ENCODE peak calls at places on chromosomes 3 and 15, in four cellular contexts. O is Calu3, G is tibial nerve, Y is cardiac fibroblast. C is an unnamed sample.

GRCh38 chr3:53274938-53275666 is 19.3 kb upstream of the TKT start:
- DNase-seq in G (no peak), O (no peak), Y (no peak), C (no peak)

GRCh38 chr3:172512363-172512762 is 10.9 kb downstream of the TNFSF10 start:
- DNase-seq in O (no peak), Y (peak), G (no peak), C (no peak)

GRCh38 chr15:72342385-72342784 is 22.4 kb upstream of the CELF6 start:
- DNase-seq in O (peak), G (no peak), Y (peak), C (peak)

GRCh38 chr15:42914728-42915497 is 5.7 kb downstream of the TTBK2 start:
- DNase-seq in O (no peak), G (no peak), Y (no peak), C (no peak)

GRCh38 chr3:133958071-133958806 is 62.6 kb upstream of the RAB6B start:
- DNase-seq in G (no peak), O (no peak), Y (no peak), C (no peak)

GRCh38 chr15:90004671-90005070 is 3.5 kb downstream of the ZNF710 start:
- DNase-seq in O (no peak), G (no peak), Y (peak), C (peak)

GRCh38 chr15:41804920-41805666 is 22.8 kb upstream of the JMJD7 start:
- DNase-seq in Y (no peak), O (no peak), G (no peak), C (peak)

GRCh38 chr3:4674216-4674615 is 181.1 kb downstream of the ITPR1 start:
- DNase-seq in G (no peak), Y (peak), O (no peak), C (no peak)

GRCh38 chr3:188881954-188882641 is 289.7 kb upstream of the TPRG1 start:
- DNase-seq in O (no peak), G (no peak), Y (peak), C (peak)

GRCh38 chr15:49286649-49287394 is 116.8 kb downstream of the GALK2 start:
- DNase-seq in Y (peak), G (no peak), O (no peak), C (no peak)

GRCh38 chr3:101070260-101071121 is 77.3 kb upstream of the ABI3BP start:
- DNase-seq in G (no peak), Y (peak), O (peak), C (peak)

GRCh38 chr3:152173627-152174026 is 95.1 kb upstream of the MBNL1 start:
- DNase-seq in O (no peak), G (no peak), Y (no peak), C (no peak)

GRCh38 chr15:38846351-38846750 is 281.7 kb upstream of the RASGRP1 start:
- DNase-seq in Y (no peak), G (no peak), O (no peak), C (no peak)

GRCh38 chr3:68972358-68972979 is 40.1 kb upstream of the TAFA4 start:
- DNase-seq in O (peak), G (no peak), Y (peak), C (peak)

GRCh38 chr3:187878776-187879524 is 133.7 kb upstream of the BCL6 start:
- DNase-seq in G (no peak), O (no peak), Y (peak), C (peak)

GRCh38 chr3:79767953-79768282 is at the start of gene ROBO1:
- DNase-seq in G (no peak), Y (no peak), O (no peak), C (no peak)

GRCh38 chr3:185308126-185308754 is 54.4 kb upstream of the EHHADH start:
- DNase-seq in G (no peak), Y (peak), O (peak), C (peak)

GRCh38 chr3:117439812-117440211 is 730.2 kb downstream of the TUSC7 start:
- DNase-seq in G (no peak), O (peak), Y (peak), C (peak)
- TF ChIP-seq CTCF in G (peak), O (peak), Y (no peak), C (peak)

GRCh38 chr3:84082726-84083125 is 876.1 kb upstream of the CADM2 start:
- DNase-seq in G (no peak), O (no peak), Y (no peak), C (peak)

GRCh38 chr3:84074767-84075166 is 884.0 kb upstream of the CADM2 start:
- DNase-seq in Y (no peak), O (no peak), G (no peak), C (no peak)

GRCh38 chr3:84077479-84077878 is 881.3 kb upstream of the CADM2 start:
- DNase-seq in Y (no peak), O (no peak), G (no peak), C (peak)
- TF ChIP-seq CTCF in Y (no peak), O (no peak), G (no peak), C (peak)

DNA sequence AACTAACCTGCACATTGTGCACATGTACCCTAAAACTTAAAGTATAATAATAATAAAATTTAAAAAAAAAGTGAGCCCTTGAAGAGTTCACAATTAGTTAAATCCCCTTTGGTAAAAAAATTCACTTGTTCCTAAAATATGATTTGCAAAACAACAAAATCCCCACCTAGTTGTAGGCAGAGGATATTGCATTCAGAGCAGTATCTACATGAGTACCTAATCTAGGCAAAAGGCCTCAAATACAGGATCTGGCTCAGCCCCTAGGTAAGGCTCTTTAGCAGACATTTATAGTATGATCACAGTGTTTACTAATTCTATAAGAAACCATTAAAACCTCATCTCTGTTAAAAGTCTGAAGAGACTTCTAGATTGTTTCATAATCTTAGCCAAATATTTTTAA is 89.3 kb upstream of the CCDC80 start:
- DNase-seq in Y (peak), G (no peak), O (no peak), C (no peak)
- TF ChIP-seq CTCF in Y (peak), G (no peak), O (no peak), C (no peak)

GRCh38 chr3:20669675-20670074 is 483.7 kb upstream of the SGO1 start:
- DNase-seq in O (no peak), Y (no peak), G (no peak), C (no peak)

GRCh38 chr3:20669184-20669583 is 483.2 kb upstream of the SGO1 start:
- DNase-seq in O (no peak), Y (peak), G (no peak), C (no peak)

GRCh38 chr3:20666091-20666490 is 480.1 kb upstream of the SGO1 start:
- DNase-seq in G (no peak), O (no peak), Y (peak), C (no peak)

GRCh38 chr3:20673866-20674265 is 487.9 kb upstream of the SGO1 start:
- DNase-seq in O (no peak), G (no peak), Y (no peak), C (no peak)

DNA sequence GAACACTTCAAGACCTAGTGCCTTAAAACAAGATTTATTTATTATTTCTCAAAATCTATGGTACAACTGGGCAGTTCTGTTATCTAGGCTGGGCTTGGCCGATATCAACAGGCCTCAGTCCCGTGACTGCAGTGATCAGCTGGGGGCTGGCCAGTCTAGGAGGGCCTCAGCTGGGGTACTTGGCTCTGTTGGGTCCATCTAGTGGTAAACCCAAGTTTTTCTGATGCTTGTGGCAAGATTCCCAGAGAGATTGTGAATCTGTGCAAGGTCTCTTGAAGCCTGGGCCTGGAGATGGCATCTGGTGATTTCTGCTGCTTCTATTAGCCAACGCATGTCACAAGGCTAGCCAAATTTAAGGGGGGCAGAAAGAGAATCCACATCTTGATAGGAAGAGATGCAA is 482.4 kb upstream of the SGO1 start:
- DNase-seq in Y (peak), G (no peak), O (no peak), C (peak)
- TF ChIP-seq CTCF in Y (no peak), G (no peak), O (no peak), C (no peak)

GRCh38 chr3:81989773-81990172 is 228.3 kb upstream of the GBE1 start:
- DNase-seq in O (no peak), G (no peak), Y (no peak), C (no peak)

GRCh38 chr3:82000350-82000749 is 238.9 kb upstream of the GBE1 start:
- DNase-seq in G (no peak), Y (no peak), O (no peak), C (no peak)

GRCh38 chr3:81998139-81998755 is 236.8 kb upstream of the GBE1 start:
- DNase-seq in Y (peak), O (no peak), G (no peak), C (peak)

GRCh38 chr3:82000773-82001172 is 239.3 kb upstream of the GBE1 start:
- DNase-seq in Y (no peak), G (no peak), O (no peak), C (no peak)

GRCh38 chr3:81995334-81995733 is 233.9 kb upstream of the GBE1 start:
- DNase-seq in O (no peak), Y (no peak), G (no peak), C (no peak)
- TF ChIP-seq CTCF in O (no peak), Y (no peak), G (no peak), C (no peak)

GRCh38 chr3:80788914-80789313 is 972.5 kb downstream of the GBE1 start:
- DNase-seq in G (no peak), Y (no peak), O (no peak), C (no peak)

GRCh38 chr3:80785875-80786274 is 975.6 kb downstream of the GBE1 start:
- DNase-seq in O (no peak), Y (no peak), G (no peak), C (no peak)

DNA sequence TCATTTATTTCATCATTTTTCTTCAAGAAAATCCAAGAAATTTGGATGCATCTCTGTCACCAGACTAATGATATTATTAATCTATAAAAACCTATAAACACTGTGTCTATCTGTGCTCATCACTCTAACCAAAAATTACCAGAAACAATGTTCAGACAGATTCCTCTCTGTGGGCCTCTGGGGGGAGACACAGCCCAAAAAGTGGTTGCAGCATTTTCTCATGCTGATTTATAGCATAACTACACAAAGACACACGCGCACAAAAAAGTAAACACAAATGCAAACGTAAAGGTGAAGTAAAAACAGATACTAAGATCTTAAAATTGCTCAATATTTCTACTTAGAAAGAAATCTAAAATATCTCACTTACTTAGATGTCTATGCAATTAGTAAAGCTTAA is 976.0 kb downstream of the GBE1 start:
- DNase-seq in G (no peak), O (peak), Y (no peak), C (peak)
- TF ChIP-seq CTCF in G (no peak), O (no peak), Y (no peak), C (no peak)

DNA sequence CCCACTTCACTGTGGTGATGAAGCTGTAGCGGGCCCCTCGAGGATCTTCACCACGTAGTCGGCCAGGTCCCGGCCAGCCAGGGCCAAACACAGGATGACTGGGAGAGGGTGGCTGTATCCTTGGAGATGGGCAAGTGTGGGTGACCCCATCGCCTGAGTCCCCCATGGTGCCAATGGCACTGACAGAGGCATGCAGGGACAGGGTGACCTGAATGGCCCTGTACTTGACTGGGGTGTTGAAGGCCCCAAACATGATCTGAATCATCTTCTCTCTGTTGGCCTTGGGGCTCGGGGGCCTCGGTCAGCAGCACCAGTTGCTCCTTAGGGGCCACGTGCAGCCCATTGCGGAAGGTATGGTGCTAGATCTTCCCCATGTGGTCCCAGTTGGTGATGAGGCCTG is 17.1 kb upstream of the AP3B2 start:
- DNase-seq in G (no peak), O (no peak), Y (no peak), C (no peak)
- TF ChIP-seq CTCF in G (no peak), O (no peak), Y (no peak), C (no peak)

DNA sequence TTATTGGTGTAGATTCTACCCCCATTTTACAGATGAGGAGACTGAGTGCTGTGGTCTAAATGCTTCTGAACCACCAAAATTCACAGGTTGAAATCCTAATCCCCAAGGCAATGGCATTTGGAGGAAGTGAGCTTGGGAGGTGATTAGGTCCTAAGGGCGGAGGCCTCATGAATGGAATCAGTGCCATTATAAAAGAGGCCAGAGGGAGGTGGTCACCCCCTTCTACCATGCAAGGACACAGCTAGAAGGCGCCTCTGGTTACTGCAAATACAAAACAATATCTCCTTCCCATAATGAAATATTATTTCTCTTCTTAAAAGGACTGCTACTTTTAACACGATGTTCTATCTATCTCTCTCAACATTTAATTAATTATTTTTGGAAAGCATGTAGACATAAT is 223.5 kb downstream of the NEK10 start:
- DNase-seq in G (no peak), O (no peak), Y (no peak), C (no peak)
- TF ChIP-seq CTCF in G (no peak), O (no peak), Y (no peak), C (no peak)

C was measured in MCF 10A.